ENCODE peak calls at places on chromosomes 11 and 22, in nine cellular contexts. T is GM23338, Z is tibial artery, K is left ventricle myocardium inferior, F is IMR-90, H is A549, Y is SJSA1, J is RWPE2, L is uterus. U is an unnamed sample.

GRCh38 chr11:119699227-119699626 is 29.8 kb downstream of the NECTIN1 start:
- DNase-seq in F (no peak), K (peak; percentile 81), L (peak; percentile 46), Y (no peak), J (no peak), H (no peak), Z (peak; percentile 48), T (no peak), U (peak; percentile 43)

GRCh38 chr22:31144223-31144622 is 3.9 kb upstream of the PLA2G3 start:
- DNase-seq in F (peak; percentile 50), Y (no peak), J (no peak), K (no peak), T (no peak), H (no peak), L (no peak), Z (no peak), U (no peak)

GRCh38 chr22:42902875-42903510 is 45.9 kb upstream of the ARFGAP3 start:
- DNase-seq in L (no peak), H (no peak), J (no peak), K (no peak), Z (no peak), F (peak; percentile 87), T (peak; percentile 50), Y (no peak), U (no peak)

GRCh38 chr11:33574366-33574765 is 126.3 kb downstream of the C11orf91 start:
- DNase-seq in K (no peak), T (no peak), Y (no peak), F (no peak), H (no peak), J (no peak), L (no peak), Z (no peak), U (no peak)

GRCh38 chr11:134020598-134020997 is 48.3 kb upstream of the JAM3 start:
- DNase-seq in Z (no peak), J (no peak), Y (no peak), T (no peak), F (no peak), K (no peak), H (no peak), L (no peak), U (no peak)

GRCh38 chr11:64250875-64251721 is at the start of gene PLCB3:
- DNase-seq in Y (no peak), F (no peak), T (peak; percentile 83), K (peak; percentile 52), J (no peak), L (no peak), Z (no peak), H (no peak), U (no peak)

GRCh38 chr11:99154277-99154676 is 133.5 kb downstream of the CNTN5 start:
- DNase-seq in J (no peak), K (no peak), T (no peak), H (no peak), Y (no peak), Z (no peak), F (no peak), L (no peak), U (no peak)

GRCh38 chr11:267491-267994 is 10.7 kb upstream of the NLRP6 start:
- DNase-seq in K (peak; percentile 52), H (peak; percentile 35), T (no peak), J (peak; percentile 64), F (no peak), Y (no peak), L (peak; percentile 45), Z (peak; percentile 36), U (no peak)

GRCh38 chr11:64850979-64851567 is 6.6 kb upstream of the CDC42BPG start:
- DNase-seq in J (no peak), L (no peak), Y (no peak), H (no peak), K (no peak), T (peak; percentile 67), F (no peak), Z (no peak), U (no peak)

GRCh38 chr11:72751293-72752087 is 718 bp downstream of the ARAP1 start:
- DNase-seq in L (no peak), K (no peak), Y (no peak), J (no peak), T (peak; percentile 52), H (no peak), F (no peak), Z (no peak), U (no peak)

GRCh38 chr11:1568451-1568911 is 3.6 kb downstream of the DUSP8 start:
- DNase-seq in L (no peak), Z (peak; percentile 21), T (peak; percentile 91), K (no peak), Y (no peak), F (no peak), H (no peak), J (peak; percentile 69), U (no peak)

GRCh38 chr11:110362916-110363574 is 66.6 kb upstream of the RDX start:
- DNase-seq in H (no peak), Z (no peak), T (peak; percentile 44), L (no peak), J (no peak), Y (peak; percentile 46), F (no peak), K (no peak), U (no peak)

GRCh38 chr11:123194308-123195181 is 503 bp downstream of the CLMP start:
- DNase-seq in Y (peak; percentile 45), Z (no peak), T (peak; percentile 77), K (no peak), H (peak; percentile 39), L (peak; percentile 49), J (no peak), F (peak; percentile 48), U (no peak)

DNA sequence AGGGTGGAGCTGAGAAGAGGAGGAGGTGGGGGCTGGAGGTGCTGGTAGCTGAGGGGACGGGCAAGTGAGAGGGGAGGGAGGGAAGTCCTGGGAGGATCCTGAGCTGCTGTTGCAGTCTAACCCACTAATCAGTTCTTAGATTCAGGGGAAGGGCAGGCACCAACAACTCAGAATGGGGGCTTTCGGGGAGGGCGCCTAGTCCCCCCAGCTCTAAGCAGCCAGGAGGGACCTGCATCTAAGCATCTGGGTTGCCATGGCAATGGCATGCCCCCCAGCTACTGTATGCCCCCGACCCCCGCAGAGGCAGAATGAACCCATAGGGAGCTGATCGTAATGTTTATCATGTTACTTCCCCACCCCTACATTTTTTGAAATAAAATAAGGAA is 24.4 kb downstream of the FADS3 start:
- DNase-seq in H (no peak), Y (no peak), F (no peak), L (no peak), J (no peak), K (no peak), Z (no peak), T (no peak), U (no peak)
- H3K4me1 ChIP-seq in H (peaks cover 18% of the 10 kb centered on the region), Y (peaks cover 6% of the 10 kb centered on the region), F (peaks cover 2% of the 10 kb centered on the region), L (no peaks in the 10 kb centered on the region), J (no peaks in the 10 kb centered on the region), K (peaks cover 31% of the 10 kb centered on the region), Z (no peaks in the 10 kb centered on the region), T (peaks cover 11% of the 10 kb centered on the region), U (no peaks in the 10 kb centered on the region)

GRCh38 chr22:20204281-20204680 is 53.4 kb upstream of the CCDC188 start:
- DNase-seq in J (no peak), Z (no peak), T (no peak), H (no peak), Y (no peak), K (no peak), L (no peak), F (no peak), U (no peak)

GRCh38 chr22:20205964-20206708 is 55.3 kb upstream of the CCDC188 start:
- DNase-seq in J (no peak), H (peak; percentile 59), T (peak; percentile 70), K (peak; percentile 67), Y (peak; percentile 74), Z (peak; percentile 54), L (peak; percentile 54), F (peak; percentile 63), U (peak; percentile 18)

GRCh38 chr22:20205464-20205963 is 54.7 kb upstream of the CCDC188 start:
- DNase-seq in F (no peak), J (no peak), L (no peak), K (no peak), Y (no peak), T (no peak), Z (no peak), H (no peak), U (no peak)

GRCh38 chr22:20203142-20204099 is 52.6 kb upstream of the CCDC188 start:
- DNase-seq in H (no peak), K (peak; percentile 41), J (no peak), F (peak; percentile 1), Z (peak; percentile 29), T (peak; percentile 63), L (no peak), Y (no peak), U (no peak)

DNA sequence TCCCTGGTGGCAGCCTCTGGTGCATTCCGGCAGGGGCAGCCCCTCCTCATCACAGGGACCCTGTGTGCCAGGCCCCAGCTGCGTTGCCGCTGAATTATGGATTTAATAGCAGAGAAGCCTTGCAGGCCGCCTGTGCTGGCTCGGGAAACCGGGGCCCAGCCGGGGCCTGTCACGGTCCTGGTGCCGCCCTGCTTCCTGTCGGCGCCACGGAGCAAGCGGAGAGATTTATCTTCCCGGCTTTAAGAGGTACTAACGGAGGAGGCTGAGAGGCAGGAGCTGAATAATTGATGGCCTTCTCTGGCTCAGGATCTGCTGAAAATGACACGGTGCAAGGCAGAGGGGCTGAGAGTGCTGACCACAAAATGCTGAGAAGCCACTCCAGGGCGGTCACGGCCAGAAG is 54.0 kb upstream of the CCDC188 start:
- DNase-seq in Z (no peak), J (no peak), L (no peak), K (no peak), Y (no peak), H (no peak), T (no peak), F (no peak), U (no peak)
- H3K4me3 ChIP-seq in Z (no peak overlapping the region), J (no peak overlapping the region), L (no peak overlapping the region), K (no peak overlapping the region), Y (no peak overlapping the region), H (no peak overlapping the region), T (no peak overlapping the region), F (no peak overlapping the region), U (no peak overlapping the region)

DNA sequence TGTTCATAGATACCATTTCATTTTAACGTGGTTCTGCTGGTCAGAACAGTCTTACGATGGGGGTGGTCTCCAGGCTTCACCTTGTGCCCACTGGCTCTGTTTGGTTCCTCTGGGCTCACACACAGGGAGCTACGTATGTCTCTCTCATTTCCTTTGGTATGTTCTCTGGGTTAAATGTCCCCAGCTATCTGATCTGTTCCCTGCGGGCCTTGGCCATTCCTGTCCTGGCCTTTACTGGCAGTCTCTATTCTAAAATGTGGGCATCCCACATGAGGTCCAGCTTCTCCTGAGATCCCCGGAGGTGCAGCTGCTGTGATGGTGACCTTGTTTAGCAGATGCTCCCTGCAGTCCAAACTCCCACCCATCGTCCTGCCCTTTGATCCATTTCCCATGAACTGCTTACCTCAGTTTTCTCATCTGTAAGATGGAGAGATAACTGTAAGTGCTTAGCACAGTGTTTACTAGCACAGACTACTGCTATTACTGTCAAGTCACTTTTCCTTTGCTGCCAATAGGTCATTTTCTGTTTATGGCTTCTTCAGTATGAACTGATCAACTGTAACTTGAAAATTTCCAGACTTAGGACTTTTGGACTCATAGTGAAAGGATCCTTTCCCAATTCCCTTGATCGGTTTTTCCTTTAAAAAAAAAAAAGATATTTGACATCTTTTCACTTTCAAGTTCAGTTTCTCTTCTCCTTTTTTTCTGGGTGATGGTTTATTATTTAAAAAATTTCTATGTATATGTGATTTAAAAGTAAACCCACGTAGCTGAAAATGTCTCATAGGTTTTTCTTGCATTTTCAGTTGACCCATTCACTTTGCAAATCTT is 92.9 kb downstream of the PTPRJ start:
- DNase-seq in K (no peak), F (no peak), J (no peak), H (no peak), Y (no peak), L (no peak), Z (no peak), T (no peak), U (no peak)
- H3K4me1 ChIP-seq in K (no peaks in the 10 kb centered on the region), F (peaks cover 4% of the 10 kb centered on the region), J (no peaks in the 10 kb centered on the region), H (peaks cover 25% of the 10 kb centered on the region), Y (peaks cover 16% of the 10 kb centered on the region), L (no peaks in the 10 kb centered on the region), Z (no peaks in the 10 kb centered on the region), T (no peaks in the 10 kb centered on the region), U (no peaks in the 10 kb centered on the region)

GRCh38 chr11:67409781-67410368 is 5.6 kb upstream of the CARNS1 start:
- DNase-seq in Y (no peak), T (peak; percentile 94), Z (no peak), K (no peak), J (no peak), L (no peak), H (no peak), F (no peak), U (no peak)
- H3K4me3 ChIP-seq in Y (no peak overlapping the region), T (no peak overlapping the region), Z (no peak overlapping the region), K (no peak overlapping the region), J (no peak overlapping the region), L (no peak overlapping the region), H (no peak overlapping the region), F (no peak overlapping the region), U (no peak overlapping the region)

U was measured in gastrocnemius medialis.